ENCODE peak calls at places on chromosomes 16 and 17, in eight cellular contexts. One of them, this sample, is unnamed.
A peak's percentile ranks its signal among the peaks of the same experiment; 100 is the strongest.

GRCh38 chr16:89697161-89697615 is 4.3 kb downstream of the SPATA2L start:
- DNase-seq in lower leg skin: no peak
- DNase-seq in activated T-cell treated with anti-CD3 and anti-CD28 coated beads for 48 hours: no peak
- DNase-seq in renal cortical epithelial cell: no peak
- DNase-seq in activated naive CD4-positive, alpha-beta T cell treated with anti-CD3 and anti-CD28 coated beads, Interleukin-2, amount 50 U/mL, for 16 hours: no peak
- DNase-seq in fibroblast of mammary gland: no peak
- DNase-seq in nucleus accumbens: no peak
- DNase-seq in D341Med: no peak
- DNase-seq in this sample: no peak

GRCh38 chr17:62562656-62563055 is 64.8 kb upstream of the MRC2 start:
- DNase-seq in lower leg skin: no peak
- DNase-seq in activated T-cell treated with anti-CD3 and anti-CD28 coated beads for 48 hours: no peak
- DNase-seq in renal cortical epithelial cell: peak; percentile 39
- DNase-seq in activated naive CD4-positive, alpha-beta T cell treated with anti-CD3 and anti-CD28 coated beads, Interleukin-2, amount 50 U/mL, for 16 hours: no peak
- DNase-seq in fibroblast of mammary gland: peak; percentile 81
- DNase-seq in nucleus accumbens: no peak
- DNase-seq in D341Med: no peak
- DNase-seq in this sample: no peak

GRCh38 chr16:74862743-74863244 is 88.2 kb upstream of the FA2H start:
- DNase-seq in lower leg skin: no peak
- DNase-seq in activated T-cell treated with anti-CD3 and anti-CD28 coated beads for 48 hours: no peak
- DNase-seq in renal cortical epithelial cell: peak; percentile 50
- DNase-seq in activated naive CD4-positive, alpha-beta T cell treated with anti-CD3 and anti-CD28 coated beads, Interleukin-2, amount 50 U/mL, for 16 hours: no peak
- DNase-seq in fibroblast of mammary gland: peak; percentile 54
- DNase-seq in nucleus accumbens: no peak
- DNase-seq in D341Med: peak; percentile 50
- DNase-seq in this sample: no peak

GRCh38 chr17:74818306-74818705 is 41.4 kb downstream of the GRIN2C start:
- DNase-seq in lower leg skin: no peak
- DNase-seq in activated T-cell treated with anti-CD3 and anti-CD28 coated beads for 48 hours: no peak
- DNase-seq in renal cortical epithelial cell: no peak
- DNase-seq in activated naive CD4-positive, alpha-beta T cell treated with anti-CD3 and anti-CD28 coated beads, Interleukin-2, amount 50 U/mL, for 16 hours: no peak
- DNase-seq in fibroblast of mammary gland: no peak
- DNase-seq in nucleus accumbens: no peak
- DNase-seq in D341Med: no peak
- DNase-seq in this sample: no peak

GRCh38 chr17:16444258-16444886 is 29.0 kb downstream of the TRPV2 start:
- DNase-seq in lower leg skin: no peak
- DNase-seq in activated T-cell treated with anti-CD3 and anti-CD28 coated beads for 48 hours: no peak
- DNase-seq in renal cortical epithelial cell: no peak
- DNase-seq in activated naive CD4-positive, alpha-beta T cell treated with anti-CD3 and anti-CD28 coated beads, Interleukin-2, amount 50 U/mL, for 16 hours: no peak
- DNase-seq in fibroblast of mammary gland: peak; percentile 43
- DNase-seq in nucleus accumbens: no peak
- DNase-seq in D341Med: peak; percentile 62
- DNase-seq in this sample: no peak

GRCh38 chr16:82587289-82587688 is 39.5 kb upstream of the CDH13 start:
- DNase-seq in lower leg skin: no peak
- DNase-seq in activated T-cell treated with anti-CD3 and anti-CD28 coated beads for 48 hours: no peak
- DNase-seq in renal cortical epithelial cell: no peak
- DNase-seq in activated naive CD4-positive, alpha-beta T cell treated with anti-CD3 and anti-CD28 coated beads, Interleukin-2, amount 50 U/mL, for 16 hours: no peak
- DNase-seq in fibroblast of mammary gland: no peak
- DNase-seq in nucleus accumbens: no peak
- DNase-seq in D341Med: no peak
- DNase-seq in this sample: no peak

GRCh38 chr17:81577278-81578000 is 25.3 kb upstream of the FAAP100 start:
- DNase-seq in lower leg skin: no peak
- DNase-seq in activated T-cell treated with anti-CD3 and anti-CD28 coated beads for 48 hours: no peak
- DNase-seq in renal cortical epithelial cell: peak; percentile 15
- DNase-seq in activated naive CD4-positive, alpha-beta T cell treated with anti-CD3 and anti-CD28 coated beads, Interleukin-2, amount 50 U/mL, for 16 hours: no peak
- DNase-seq in fibroblast of mammary gland: peak; percentile 68
- DNase-seq in nucleus accumbens: no peak
- DNase-seq in D341Med: peak; percentile 36
- DNase-seq in this sample: no peak

GRCh38 chr16:85019659-85020245 is 7.8 kb upstream of the KIAA0513 start:
- DNase-seq in lower leg skin: no peak
- DNase-seq in activated T-cell treated with anti-CD3 and anti-CD28 coated beads for 48 hours: no peak
- DNase-seq in renal cortical epithelial cell: no peak
- DNase-seq in activated naive CD4-positive, alpha-beta T cell treated with anti-CD3 and anti-CD28 coated beads, Interleukin-2, amount 50 U/mL, for 16 hours: no peak
- DNase-seq in fibroblast of mammary gland: no peak
- DNase-seq in nucleus accumbens: no peak
- DNase-seq in D341Med: no peak
- DNase-seq in this sample: no peak

GRCh38 chr16:11208916-11209665 is 46.9 kb downstream of the SOCS1 start:
- DNase-seq in lower leg skin: no peak
- DNase-seq in activated T-cell treated with anti-CD3 and anti-CD28 coated beads for 48 hours: no peak
- DNase-seq in renal cortical epithelial cell: peak; percentile 15
- DNase-seq in activated naive CD4-positive, alpha-beta T cell treated with anti-CD3 and anti-CD28 coated beads, Interleukin-2, amount 50 U/mL, for 16 hours: no peak
- DNase-seq in fibroblast of mammary gland: peak; percentile 11
- DNase-seq in nucleus accumbens: no peak
- DNase-seq in D341Med: no peak
- DNase-seq in this sample: no peak

GRCh38 chr17:31390748-31391495 is 553 bp upstream of the RAB11FIP4 start:
- DNase-seq in lower leg skin: peak; percentile 13
- DNase-seq in activated T-cell treated with anti-CD3 and anti-CD28 coated beads for 48 hours: no peak
- DNase-seq in renal cortical epithelial cell: no peak
- DNase-seq in activated naive CD4-positive, alpha-beta T cell treated with anti-CD3 and anti-CD28 coated beads, Interleukin-2, amount 50 U/mL, for 16 hours: no peak
- DNase-seq in fibroblast of mammary gland: no peak
- DNase-seq in nucleus accumbens: no peak
- DNase-seq in D341Med: peak; percentile 52
- DNase-seq in this sample: no peak

GRCh38 chr17:50206604-50207293 is 5.3 kb upstream of the COL1A1 start:
- DNase-seq in lower leg skin: no peak
- DNase-seq in activated T-cell treated with anti-CD3 and anti-CD28 coated beads for 48 hours: peak; percentile 10
- DNase-seq in renal cortical epithelial cell: no peak
- DNase-seq in activated naive CD4-positive, alpha-beta T cell treated with anti-CD3 and anti-CD28 coated beads, Interleukin-2, amount 50 U/mL, for 16 hours: peak; percentile 42
- DNase-seq in fibroblast of mammary gland: peak; percentile 61
- DNase-seq in nucleus accumbens: no peak
- DNase-seq in D341Med: peak; percentile 59
- DNase-seq in this sample: no peak

GRCh38 chr17:44940321-44940720 is 7.3 kb downstream of the KIF18B start:
- DNase-seq in lower leg skin: no peak
- DNase-seq in activated T-cell treated with anti-CD3 and anti-CD28 coated beads for 48 hours: no peak
- DNase-seq in renal cortical epithelial cell: peak; percentile 71
- DNase-seq in activated naive CD4-positive, alpha-beta T cell treated with anti-CD3 and anti-CD28 coated beads, Interleukin-2, amount 50 U/mL, for 16 hours: no peak
- DNase-seq in fibroblast of mammary gland: peak; percentile 26
- DNase-seq in nucleus accumbens: no peak
- DNase-seq in D341Med: no peak
- DNase-seq in this sample: no peak

GRCh38 chr17:76179496-76180467 is 38.7 kb upstream of the FOXJ1 start:
- DNase-seq in lower leg skin: no peak
- DNase-seq in activated T-cell treated with anti-CD3 and anti-CD28 coated beads for 48 hours: no peak
- DNase-seq in renal cortical epithelial cell: no peak
- DNase-seq in activated naive CD4-positive, alpha-beta T cell treated with anti-CD3 and anti-CD28 coated beads, Interleukin-2, amount 50 U/mL, for 16 hours: no peak
- DNase-seq in fibroblast of mammary gland: peak; percentile 23
- DNase-seq in nucleus accumbens: no peak
- DNase-seq in D341Med: no peak
- DNase-seq in this sample: no peak

GRCh38 chr17:81967533-81968395 is 6.8 kb upstream of the NOTUM start:
- DNase-seq in lower leg skin: peak; percentile 78
- DNase-seq in activated T-cell treated with anti-CD3 and anti-CD28 coated beads for 48 hours: peak; percentile 83
- DNase-seq in renal cortical epithelial cell: peak; percentile 58
- DNase-seq in activated naive CD4-positive, alpha-beta T cell treated with anti-CD3 and anti-CD28 coated beads, Interleukin-2, amount 50 U/mL, for 16 hours: peak; percentile 91
- DNase-seq in fibroblast of mammary gland: peak; percentile 81
- DNase-seq in nucleus accumbens: peak; percentile 83
- DNase-seq in D341Med: peak; percentile 70
- DNase-seq in this sample: peak; percentile 74

GRCh38 chr17:46045639-46046038 is 46.6 kb downstream of the STH start:
- DNase-seq in lower leg skin: no peak
- DNase-seq in activated T-cell treated with anti-CD3 and anti-CD28 coated beads for 48 hours: no peak
- DNase-seq in renal cortical epithelial cell: no peak
- DNase-seq in activated naive CD4-positive, alpha-beta T cell treated with anti-CD3 and anti-CD28 coated beads, Interleukin-2, amount 50 U/mL, for 16 hours: no peak
- DNase-seq in fibroblast of mammary gland: no peak
- DNase-seq in nucleus accumbens: no peak
- DNase-seq in D341Med: no peak
- DNase-seq in this sample: no peak

GRCh38 chr16:87017388-87018012 is 299.7 kb downstream of the C16orf95 start:
- DNase-seq in lower leg skin: no peak
- DNase-seq in activated T-cell treated with anti-CD3 and anti-CD28 coated beads for 48 hours: no peak
- DNase-seq in renal cortical epithelial cell: peak; percentile 88
- DNase-seq in activated naive CD4-positive, alpha-beta T cell treated with anti-CD3 and anti-CD28 coated beads, Interleukin-2, amount 50 U/mL, for 16 hours: no peak
- DNase-seq in fibroblast of mammary gland: peak; percentile 92
- DNase-seq in nucleus accumbens: no peak
- DNase-seq in D341Med: no peak
- DNase-seq in this sample: no peak

GRCh38 chr17:73166731-73167581 is 2.1 kb downstream of the SSTR2 start:
- DNase-seq in lower leg skin: no peak
- DNase-seq in activated T-cell treated with anti-CD3 and anti-CD28 coated beads for 48 hours: no peak
- DNase-seq in renal cortical epithelial cell: peak; percentile 29
- DNase-seq in activated naive CD4-positive, alpha-beta T cell treated with anti-CD3 and anti-CD28 coated beads, Interleukin-2, amount 50 U/mL, for 16 hours: no peak
- DNase-seq in fibroblast of mammary gland: no peak
- DNase-seq in nucleus accumbens: no peak
- DNase-seq in D341Med: no peak
- DNase-seq in this sample: no peak

GRCh38 chr16:86834451-86835035 is 256.2 kb downstream of the FOXL1 start:
- DNase-seq in lower leg skin: no peak
- DNase-seq in activated T-cell treated with anti-CD3 and anti-CD28 coated beads for 48 hours: no peak
- DNase-seq in renal cortical epithelial cell: peak; percentile 6
- DNase-seq in activated naive CD4-positive, alpha-beta T cell treated with anti-CD3 and anti-CD28 coated beads, Interleukin-2, amount 50 U/mL, for 16 hours: no peak
- DNase-seq in fibroblast of mammary gland: peak; percentile 71
- DNase-seq in nucleus accumbens: no peak
- DNase-seq in D341Med: no peak
- DNase-seq in this sample: no peak

GRCh38 chr17:77425791-77426641 is 285.2 kb downstream of the SEC14L1 start:
- DNase-seq in lower leg skin: no peak
- DNase-seq in activated T-cell treated with anti-CD3 and anti-CD28 coated beads for 48 hours: no peak
- DNase-seq in renal cortical epithelial cell: peak; percentile 68
- DNase-seq in activated naive CD4-positive, alpha-beta T cell treated with anti-CD3 and anti-CD28 coated beads, Interleukin-2, amount 50 U/mL, for 16 hours: no peak
- DNase-seq in fibroblast of mammary gland: peak; percentile 92
- DNase-seq in nucleus accumbens: no peak
- DNase-seq in D341Med: no peak
- DNase-seq in this sample: no peak

GRCh38 chr17:57442914-57443571 is 186.7 kb downstream of the MSI2 start:
- DNase-seq in lower leg skin: peak; percentile 29
- DNase-seq in activated T-cell treated with anti-CD3 and anti-CD28 coated beads for 48 hours: peak; percentile 59
- DNase-seq in renal cortical epithelial cell: peak; percentile 45
- DNase-seq in activated naive CD4-positive, alpha-beta T cell treated with anti-CD3 and anti-CD28 coated beads, Interleukin-2, amount 50 U/mL, for 16 hours: peak; percentile 69
- DNase-seq in fibroblast of mammary gland: no peak
- DNase-seq in nucleus accumbens: no peak
- DNase-seq in D341Med: peak; percentile 60
- DNase-seq in this sample: peak; percentile 52

GRCh38 chr16:495127-495748 is 32.3 kb upstream of the CAPN15 start:
- DNase-seq in lower leg skin: no peak
- DNase-seq in activated T-cell treated with anti-CD3 and anti-CD28 coated beads for 48 hours: peak; percentile 15
- DNase-seq in renal cortical epithelial cell: peak; percentile 33
- DNase-seq in activated naive CD4-positive, alpha-beta T cell treated with anti-CD3 and anti-CD28 coated beads, Interleukin-2, amount 50 U/mL, for 16 hours: no peak
- DNase-seq in fibroblast of mammary gland: peak; percentile 49
- DNase-seq in nucleus accumbens: no peak
- DNase-seq in D341Med: peak; percentile 78
- DNase-seq in this sample: no peak

GRCh38 chr16:57859331-57859730 is 57.0 kb upstream of the KIFC3 start:
- DNase-seq in lower leg skin: no peak
- DNase-seq in activated T-cell treated with anti-CD3 and anti-CD28 coated beads for 48 hours: no peak
- DNase-seq in renal cortical epithelial cell: peak; percentile 65
- DNase-seq in activated naive CD4-positive, alpha-beta T cell treated with anti-CD3 and anti-CD28 coated beads, Interleukin-2, amount 50 U/mL, for 16 hours: no peak
- DNase-seq in fibroblast of mammary gland: peak; percentile 28
- DNase-seq in nucleus accumbens: no peak
- DNase-seq in D341Med: peak; percentile 48
- DNase-seq in this sample: no peak

GRCh38 chr16:30948087-30948955 is 547 bp upstream of the ORAI3 start:
- DNase-seq in lower leg skin: peak; percentile 86
- DNase-seq in activated T-cell treated with anti-CD3 and anti-CD28 coated beads for 48 hours: no peak
- DNase-seq in renal cortical epithelial cell: peak; percentile 98
- DNase-seq in activated naive CD4-positive, alpha-beta T cell treated with anti-CD3 and anti-CD28 coated beads, Interleukin-2, amount 50 U/mL, for 16 hours: no peak
- DNase-seq in fibroblast of mammary gland: peak; percentile 97
- DNase-seq in nucleus accumbens: peak; percentile 85
- DNase-seq in D341Med: no peak
- DNase-seq in this sample: no peak